ENCODE peak calls at places on chromosomes 2 and 18, in ten cellular contexts. I is A673, J is body of pancreas, R is neural progenitor cell, P is lower lobe of right lung, S is IMR-90, B is endodermal cell, U is pancreas, E is PC-3, G is hepatocyte. M is an unnamed sample. For H3K36me3, the result is how much of the 10 kb centered on the place peaks cover.

GRCh38 chr2:235005023-235005422 is 53.2 kb downstream of the SH3BP4 start:
- DNase-seq in B (no peak), P (no peak), U (no peak), I (no peak), J (no peak), S (no peak), E (no peak), G (no peak), R (no peak), M (no peak)

GRCh38 chr2:119126650-119127049 is 31.9 kb downstream of the C1QL2 start:
- DNase-seq in U (no peak), P (peak), S (no peak), E (no peak), B (peak), R (peak), G (peak), I (peak), J (peak), M (peak)

GRCh38 chr2:224909885-224910517 is 132.3 kb downstream of the DOCK10 start:
- DNase-seq in G (peak), R (peak), E (no peak), P (peak), J (peak), B (no peak), S (peak), U (peak), I (no peak), M (no peak)

GRCh38 chr2:22282902-22283301 is 1102.1 kb upstream of the KLHL29 start:
- DNase-seq in I (peak), J (no peak), R (no peak), G (no peak), B (no peak), P (no peak), U (no peak), S (no peak), E (no peak), M (no peak)

GRCh38 chr2:212968284-212969081 is 182.9 kb downstream of the IKZF2 start:
- DNase-seq in J (no peak), P (no peak), R (peak), E (peak), G (no peak), I (no peak), U (no peak), B (no peak), S (no peak), M (no peak)

GRCh38 chr18:54606835-54607212 is 15.8 kb downstream of the DYNAP start:
- DNase-seq in P (peak), I (no peak), S (no peak), J (peak), B (peak), U (peak), R (no peak), G (peak), E (no peak), M (no peak)

GRCh38 chr2:28956415-28956826 is 24.7 kb upstream of the TOGARAM2 start:
- DNase-seq in R (peak), G (peak), U (no peak), P (peak), B (peak), S (no peak), I (peak), E (no peak), J (peak), M (no peak)

GRCh38 chr2:167833294-167833693 is 414.1 kb downstream of the STK39 start:
- DNase-seq in U (no peak), G (no peak), I (no peak), P (no peak), J (no peak), R (no peak), E (no peak), S (no peak), B (no peak), M (no peak)

GRCh38 chr2:218383892-218384519 is 1.9 kb downstream of the SLC11A1 start:
- DNase-seq in R (no peak), G (peak), B (no peak), S (no peak), I (no peak), J (no peak), U (no peak), P (peak), E (peak), M (no peak)

GRCh38 chr2:7661532-7661931 is 744.3 kb downstream of the RNF144A start:
- DNase-seq in R (no peak), S (no peak), J (no peak), I (no peak), E (no peak), G (no peak), P (no peak), U (no peak), B (no peak), M (no peak)

GRCh38 chr2:98505311-98505808 is 60.7 kb downstream of the INPP4A start:
- DNase-seq in U (no peak), G (no peak), P (peak), S (no peak), R (no peak), B (no peak), E (no peak), I (no peak), J (no peak), M (no peak)

GRCh38 chr2:207716061-207716460 is 4.6 kb downstream of the CCNYL1 start:
- DNase-seq in S (no peak), R (no peak), P (no peak), E (no peak), G (no peak), J (no peak), I (no peak), B (no peak), U (no peak), M (no peak)

GRCh38 chr2:153808675-153809074 is 63.0 kb upstream of the GALNT13 start:
- DNase-seq in P (no peak), E (no peak), J (no peak), U (no peak), B (no peak), G (no peak), R (no peak), I (no peak), S (no peak), M (no peak)

GRCh38 chr2:233473386-233473791 is 93.2 kb downstream of the USP40 start:
- DNase-seq in G (no peak), J (no peak), U (no peak), S (no peak), B (peak), R (no peak), I (no peak), E (no peak), P (no peak), M (no peak)

GRCh38 chr2:61089797-61090196 is 24.1 kb downstream of the SANBR start:
- DNase-seq in J (no peak), I (no peak), S (no peak), B (no peak), G (no peak), P (no peak), U (no peak), R (no peak), E (no peak), M (no peak)

GRCh38 chr2:237254911-237255578 is 158.9 kb downstream of the COL6A3 start:
- DNase-seq in E (peak), I (no peak), B (no peak), J (no peak), U (no peak), P (no peak), G (no peak), S (peak), R (no peak), M (no peak)

GRCh38 chr2:217279571-217279970 is 419.7 kb upstream of the TNP1 start:
- DNase-seq in R (no peak), U (no peak), G (peak), J (no peak), E (peak), I (peak), S (peak), P (no peak), B (no peak), M (no peak)

GRCh38 chr2:85707304-85707703 is 13.1 kb downstream of the GNLY start:
- DNase-seq in I (peak), G (peak), S (peak), U (no peak), P (no peak), R (peak), B (peak), J (peak), E (peak), M (peak)

GRCh38 chr18:48236822-48237221 is 172.4 kb downstream of the ZBTB7C start:
- DNase-seq in U (no peak), B (no peak), S (no peak), J (no peak), G (no peak), E (no peak), R (no peak), P (no peak), I (no peak), M (no peak)

GRCh38 chr2:232959139-232959538 is 53.9 kb downstream of the NGEF start:
- DNase-seq in J (no peak), P (no peak), E (no peak), G (no peak), S (no peak), I (no peak), B (no peak), U (no peak), R (no peak), M (no peak)

GRCh38 chr2:73292906-73293533 is 328 bp downstream of the EGR4 start:
- DNase-seq in P (no peak), B (peak), U (no peak), G (no peak), J (no peak), I (peak), R (peak), S (no peak), E (no peak), M (no peak)

DNA sequence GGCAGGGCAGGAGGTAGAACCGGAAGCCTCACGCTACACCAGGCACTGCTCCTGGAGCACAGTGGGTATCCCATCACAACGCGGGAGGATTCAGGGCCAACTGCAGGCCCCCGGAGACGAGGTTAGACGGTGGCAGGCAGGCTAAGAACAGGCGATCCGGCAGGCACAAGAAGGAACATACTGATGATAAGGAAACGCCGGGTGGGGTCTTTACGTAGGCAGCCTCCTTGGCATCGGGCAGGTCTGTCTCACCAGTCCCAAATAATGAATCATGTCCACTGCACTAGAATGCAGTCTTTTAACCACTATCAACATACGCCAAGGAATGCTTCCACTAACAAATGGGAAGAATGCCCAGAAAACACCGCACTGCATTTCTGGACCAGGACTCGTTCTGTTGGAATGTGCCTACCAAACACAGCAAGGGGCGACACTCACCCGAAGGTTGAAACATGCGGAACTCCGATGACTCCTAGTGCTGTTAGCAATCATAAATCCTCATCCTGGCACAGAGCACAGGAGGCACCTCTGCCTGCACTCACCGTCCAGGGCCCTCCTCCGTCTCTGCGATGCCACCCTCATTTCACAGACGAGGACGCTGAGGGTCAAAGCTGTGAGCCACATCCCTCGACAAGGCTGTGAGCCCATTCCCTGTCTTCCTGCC is 35.2 kb downstream of the ZNF516 start:
- DNase-seq in R (no peak), S (peak), G (peak), E (peak), P (peak), I (peak), U (no peak), J (peak), B (peak), M (no peak)
- H3K4me3 ChIP-seq in R (no peak), S (no peak), G (no peak), E (peak), P (no peak), I (no peak), U (no peak), J (no peak), B (no peak), M (no peak)

DNA sequence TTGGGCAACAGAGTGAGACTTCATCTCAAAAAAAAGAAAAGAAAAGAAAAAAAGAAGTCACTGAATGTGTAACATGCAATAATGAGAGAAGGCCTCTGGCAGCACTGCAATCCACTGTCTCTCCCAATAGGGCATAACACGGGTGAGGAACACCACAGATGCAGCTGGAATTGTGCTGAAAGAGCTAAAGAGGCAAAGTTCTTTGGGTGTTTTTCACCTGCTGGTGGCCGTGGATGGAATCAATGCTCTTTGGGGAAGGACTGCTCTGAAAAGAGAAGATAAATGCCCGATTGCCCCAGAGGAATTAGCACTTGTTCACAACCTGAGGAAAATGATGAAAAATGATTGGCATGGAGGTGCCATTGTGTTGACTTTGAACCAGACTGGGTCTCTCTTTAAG is 31.0 kb upstream of the CYBRD1 start:
- DNase-seq in P (no peak), I (no peak), S (peak), U (no peak), E (no peak), R (no peak), J (no peak), G (no peak), B (no peak), M (no peak)
- TF ChIP-seq CTCF in P (no peak), I (no peak), S (no peak), U (no peak), E (no peak), R (no peak), J (no peak), G (no peak), B (peak), M (no peak)

GRCh38 chr18:23565916-23566547 is 20.3 kb downstream of the NPC1 start:
- DNase-seq in J (no peak), U (no peak), P (no peak), S (no peak), B (no peak), I (no peak), R (no peak), E (peak), G (no peak), M (no peak)

GRCh38 chr18:23569299-23570063 is 16.8 kb downstream of the NPC1 start:
- DNase-seq in G (no peak), S (no peak), J (no peak), I (no peak), R (no peak), U (no peak), P (no peak), E (no peak), B (no peak), M (no peak)

GRCh38 chr18:23570912-23571504 is 15.3 kb downstream of the NPC1 start:
- DNase-seq in E (no peak), S (no peak), U (no peak), I (no peak), P (no peak), B (no peak), R (no peak), G (no peak), J (no peak), M (no peak)

GRCh38 chr18:23568265-23568664 is 18.0 kb downstream of the NPC1 start:
- DNase-seq in B (no peak), S (no peak), G (no peak), P (no peak), J (no peak), R (no peak), E (no peak), I (no peak), U (no peak), M (no peak)

GRCh38 chr18:23568739-23569138 is 17.6 kb downstream of the NPC1 start:
- DNase-seq in R (no peak), P (no peak), S (no peak), E (no peak), B (no peak), G (no peak), J (no peak), U (no peak), I (no peak), M (no peak)
- H3K36me3 ChIP-seq in R (under half), P (half or more), S (under half), E (half or more), B (half or more), G (under half), J (under half), U (under half), I (under half), M (under half)

GRCh38 chr2:149075868-149076267 is 37.4 kb downstream of the LYPD6B start:
- DNase-seq in R (peak), E (no peak), S (no peak), U (no peak), G (no peak), J (no peak), B (no peak), P (no peak), I (no peak), M (no peak)
- H3K4me3 ChIP-seq in R (no peak), E (no peak), S (peak), U (no peak), G (no peak), J (no peak), B (no peak), P (no peak), I (no peak), M (no peak)

DNA sequence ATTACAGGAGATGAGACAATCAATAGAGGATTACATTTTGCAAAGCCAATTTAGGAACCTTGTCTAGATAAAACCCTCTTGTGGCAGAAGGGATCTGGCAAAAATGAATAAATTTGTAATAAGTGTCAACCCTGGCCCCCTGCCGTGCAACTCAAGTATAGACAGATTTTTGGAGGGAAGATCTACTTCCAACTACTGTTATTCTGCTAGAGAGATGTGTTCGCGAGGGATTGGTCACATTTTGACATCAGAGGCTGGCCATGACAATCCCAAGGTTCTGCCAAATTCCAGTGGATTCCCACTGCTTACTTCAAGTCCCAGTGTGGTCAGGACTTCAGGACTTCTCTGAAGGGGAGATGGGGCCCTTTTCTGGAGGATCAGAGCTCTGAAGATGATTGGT is 192.6 kb downstream of the SH3RF3 start:
- DNase-seq in J (no peak), P (no peak), S (peak), I (peak), U (no peak), B (no peak), R (no peak), G (no peak), E (no peak), M (no peak)
- TF ChIP-seq CTCF in J (no peak), P (no peak), S (peak), I (no peak), U (no peak), B (no peak), R (no peak), G (no peak), E (peak), M (no peak)

DNA sequence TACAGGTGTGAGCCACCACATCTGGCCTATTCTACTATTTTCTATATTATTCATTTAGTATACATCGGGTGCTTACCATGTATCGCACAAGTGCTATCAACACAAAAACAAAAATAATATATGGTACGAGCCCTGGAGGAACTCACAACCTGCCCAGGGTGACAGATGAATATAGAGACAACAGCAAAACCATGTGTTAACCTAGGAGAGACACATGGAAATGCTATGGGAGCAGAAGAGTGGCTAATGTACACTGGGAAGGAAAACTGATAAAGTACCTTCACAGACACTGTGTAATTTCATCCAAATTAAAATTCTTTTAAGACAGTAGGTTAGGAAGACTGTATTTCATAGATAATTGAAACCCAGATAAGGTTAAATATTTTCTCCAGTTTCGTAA is 3.9 kb downstream of the SF3B6 start:
- DNase-seq in U (no peak), S (no peak), B (no peak), R (no peak), G (no peak), E (no peak), I (no peak), P (no peak), J (no peak), M (no peak)
- H3K36me3 ChIP-seq in U (under half), S (under half), B (half or more), R (under half), G (under half), E (under half), I (under half), P (half or more), J (under half), M (under half)

GRCh38 chr18:21364471-21364870 is 122.4 kb downstream of the GREB1L start:
- DNase-seq in E (no peak), G (no peak), U (no peak), P (no peak), J (no peak), B (no peak), I (no peak), R (peak), S (no peak), M (no peak)
- H3K4me3 ChIP-seq in E (no peak), G (no peak), U (no peak), P (no peak), J (no peak), B (no peak), I (no peak), R (peak), S (no peak), M (no peak)

DNA sequence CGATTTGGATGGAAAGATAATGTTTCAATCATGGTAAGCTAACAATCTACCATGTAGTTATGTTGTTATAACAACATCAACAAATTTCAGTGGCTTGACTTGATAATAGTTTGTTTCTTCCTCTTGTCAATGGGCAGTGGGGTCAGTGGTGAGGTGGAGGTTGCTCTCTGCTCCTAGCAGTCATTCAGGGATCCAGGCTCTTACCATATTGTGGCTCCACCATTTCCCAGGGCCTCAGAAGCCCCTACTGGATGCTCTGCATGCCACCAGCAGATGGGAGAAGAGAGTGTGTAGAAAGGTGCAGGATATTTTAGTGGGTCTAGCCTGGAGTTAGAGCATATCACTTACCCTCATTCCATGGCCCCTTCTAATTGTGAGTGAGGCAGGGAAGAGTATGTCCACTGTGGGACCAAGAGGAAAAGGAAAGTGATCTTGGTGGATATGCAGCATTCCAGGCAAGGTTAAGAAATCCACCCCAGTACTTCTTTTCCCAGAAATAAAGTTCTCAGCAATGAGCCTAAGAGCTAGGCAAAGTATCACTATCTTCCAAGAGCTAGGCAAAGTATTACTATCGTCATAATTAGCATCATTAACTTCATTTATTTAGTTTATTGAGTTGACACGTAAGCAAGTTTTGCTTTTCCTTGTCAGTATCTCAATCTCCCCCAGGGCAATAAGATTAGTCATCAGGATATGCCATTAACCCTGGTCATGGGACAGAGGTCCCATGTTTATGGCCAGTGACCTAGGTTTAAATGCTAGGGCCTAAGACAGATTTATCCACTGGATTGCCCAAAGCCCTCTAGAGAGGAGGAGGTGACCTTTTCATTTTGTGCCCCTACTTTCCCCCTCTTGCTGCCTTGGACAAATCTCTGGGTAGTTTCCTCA is 4.2 kb upstream of the IWS1 start:
- DNase-seq in J (no peak), G (no peak), U (no peak), P (no peak), R (no peak), I (no peak), E (peak), B (no peak), S (no peak), M (no peak)
- TF ChIP-seq CTCF in J (no peak), G (peak), U (no peak), P (no peak), R (no peak), I (no peak), E (no peak), B (peak), S (no peak), M (no peak)

GRCh38 chr2:229818230-229818629 is 103.6 kb downstream of the TRIP12 start:
- DNase-seq in I (no peak), R (no peak), J (no peak), S (no peak), U (no peak), G (no peak), E (peak), B (no peak), P (no peak), M (no peak)
- H3K36me3 ChIP-seq in I (under half), R (under half), J (under half), S (under half), U (under half), G (under half), E (under half), B (half or more), P (half or more), M (under half)

M was measured in Caco-2.